ENCODE peak calls at places on chromosomes 2 and 18, in nine cellular contexts. One of them, this sample, is unnamed. For H3K4me1, the result is how much of the 10 kb centered on the place peaks cover.

GRCh38 chr2:240433973-240434727 is 1.3 kb upstream of the GPC1 start:
- DNase-seq in left lung: no peak
- DNase-seq in heart left ventricle: peak
- DNase-seq in stomach: no peak
- DNase-seq in HCT116: peak
- DNase-seq in cardiac muscle cell: peak
- DNase-seq in mammary epithelial cell: peak
- DNase-seq in colonic mucosa: no peak
- DNase-seq in fibroblast of lung: peak
- DNase-seq in this sample: peak

GRCh38 chr18:70261141-70261788 is 27.6 kb upstream of the SOCS6 start:
- DNase-seq in left lung: no peak
- DNase-seq in heart left ventricle: no peak
- DNase-seq in stomach: no peak
- DNase-seq in HCT116: no peak
- DNase-seq in cardiac muscle cell: no peak
- DNase-seq in mammary epithelial cell: no peak
- DNase-seq in colonic mucosa: no peak
- DNase-seq in fibroblast of lung: no peak
- DNase-seq in this sample: no peak

GRCh38 chr2:19674051-19675002 is 227.5 kb downstream of the TTC32 start:
- DNase-seq in left lung: no peak
- DNase-seq in heart left ventricle: no peak
- DNase-seq in stomach: no peak
- DNase-seq in HCT116: no peak
- DNase-seq in cardiac muscle cell: no peak
- DNase-seq in mammary epithelial cell: no peak
- DNase-seq in colonic mucosa: no peak
- DNase-seq in fibroblast of lung: no peak
- DNase-seq in this sample: no peak

GRCh38 chr2:168607992-168608391 is 151.9 kb downstream of the CERS6 start:
- DNase-seq in left lung: no peak
- DNase-seq in heart left ventricle: no peak
- DNase-seq in stomach: no peak
- DNase-seq in HCT116: no peak
- DNase-seq in cardiac muscle cell: peak
- DNase-seq in mammary epithelial cell: peak
- DNase-seq in colonic mucosa: no peak
- DNase-seq in fibroblast of lung: peak
- DNase-seq in this sample: no peak

GRCh38 chr2:11244091-11244826 is 89.0 kb downstream of the SLC66A3 start:
- DNase-seq in left lung: no peak
- DNase-seq in heart left ventricle: no peak
- DNase-seq in stomach: no peak
- DNase-seq in HCT116: no peak
- DNase-seq in cardiac muscle cell: no peak
- DNase-seq in mammary epithelial cell: no peak
- DNase-seq in colonic mucosa: no peak
- DNase-seq in fibroblast of lung: no peak
- DNase-seq in this sample: no peak

GRCh38 chr18:13624563-13625237 is 101.7 kb downstream of the FAM210A start:
- DNase-seq in left lung: no peak
- DNase-seq in heart left ventricle: no peak
- DNase-seq in stomach: no peak
- DNase-seq in HCT116: no peak
- DNase-seq in cardiac muscle cell: no peak
- DNase-seq in mammary epithelial cell: no peak
- DNase-seq in colonic mucosa: no peak
- DNase-seq in fibroblast of lung: no peak
- DNase-seq in this sample: no peak

GRCh38 chr18:32048507-32049091 is 30.0 kb downstream of the RNF125 start:
- DNase-seq in left lung: peak
- DNase-seq in heart left ventricle: peak
- DNase-seq in stomach: no peak
- DNase-seq in HCT116: no peak
- DNase-seq in cardiac muscle cell: peak
- DNase-seq in mammary epithelial cell: no peak
- DNase-seq in colonic mucosa: peak
- DNase-seq in fibroblast of lung: no peak
- DNase-seq in this sample: peak

GRCh38 chr18:46736136-46736535 is 20.7 kb downstream of the ST8SIA5 start:
- DNase-seq in left lung: no peak
- DNase-seq in heart left ventricle: no peak
- DNase-seq in stomach: no peak
- DNase-seq in HCT116: no peak
- DNase-seq in cardiac muscle cell: no peak
- DNase-seq in mammary epithelial cell: no peak
- DNase-seq in colonic mucosa: no peak
- DNase-seq in fibroblast of lung: no peak
- DNase-seq in this sample: no peak

GRCh38 chr2:241692448-241692847 is 5.8 kb upstream of the DTYMK start:
- DNase-seq in left lung: no peak
- DNase-seq in heart left ventricle: no peak
- DNase-seq in stomach: no peak
- DNase-seq in HCT116: no peak
- DNase-seq in cardiac muscle cell: peak
- DNase-seq in mammary epithelial cell: peak
- DNase-seq in colonic mucosa: no peak
- DNase-seq in fibroblast of lung: peak
- DNase-seq in this sample: no peak
- H3K27ac ChIP-seq in left lung: no peak
- H3K27ac ChIP-seq in heart left ventricle: no peak
- H3K27ac ChIP-seq in stomach: no peak
- H3K27ac ChIP-seq in HCT116: no peak
- H3K27ac ChIP-seq in cardiac muscle cell: no peak
- H3K27ac ChIP-seq in mammary epithelial cell: no peak
- H3K27ac ChIP-seq in colonic mucosa: no peak
- H3K27ac ChIP-seq in fibroblast of lung: peak
- H3K27ac ChIP-seq in this sample: no peak

DNA sequence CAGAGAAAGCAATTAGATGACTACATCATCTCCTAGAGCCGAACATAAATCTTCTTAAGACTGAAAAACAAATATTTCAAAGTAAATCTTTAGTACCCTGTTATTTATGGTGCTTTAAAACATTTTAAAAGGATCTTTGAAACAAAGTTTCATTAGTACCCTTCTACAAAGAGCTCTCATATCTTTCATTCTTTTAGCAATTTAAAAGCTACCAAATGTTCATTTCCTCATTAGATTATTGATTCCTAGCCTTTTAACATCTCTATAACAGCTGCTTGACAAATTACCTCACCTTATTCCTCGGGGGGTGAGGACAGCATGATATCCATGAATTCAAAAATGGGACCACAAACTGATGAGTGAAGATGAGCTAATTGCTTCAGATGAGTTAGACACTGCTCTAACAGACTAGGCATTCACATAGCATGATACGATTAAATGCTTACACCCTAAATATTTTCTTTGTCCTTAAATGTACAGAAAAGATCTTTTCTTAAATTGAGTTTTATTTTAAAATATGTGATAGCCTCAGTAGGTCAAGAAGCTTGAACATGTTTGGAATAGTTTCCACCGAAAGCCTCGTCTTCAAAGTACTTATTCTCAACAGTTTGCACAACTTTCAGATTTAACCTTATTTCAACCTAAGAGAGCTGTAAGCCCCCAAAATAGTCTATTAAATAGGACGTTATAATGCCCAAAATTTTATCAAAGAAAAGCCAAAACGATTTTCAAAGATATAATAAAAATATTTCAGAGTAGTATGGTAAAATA is 2.1 kb downstream of the ATAD2B start:
- DNase-seq in left lung: no peak
- DNase-seq in heart left ventricle: no peak
- DNase-seq in stomach: no peak
- DNase-seq in HCT116: no peak
- DNase-seq in cardiac muscle cell: no peak
- DNase-seq in mammary epithelial cell: no peak
- DNase-seq in colonic mucosa: no peak
- DNase-seq in fibroblast of lung: no peak
- DNase-seq in this sample: no peak
- H3K4me1 ChIP-seq in left lung: half or more
- H3K4me1 ChIP-seq in heart left ventricle: under half
- H3K4me1 ChIP-seq in stomach: half or more
- H3K4me1 ChIP-seq in HCT116: under half
- H3K4me1 ChIP-seq in cardiac muscle cell: under half
- H3K4me1 ChIP-seq in mammary epithelial cell: under half
- H3K4me1 ChIP-seq in colonic mucosa: under half
- H3K4me1 ChIP-seq in fibroblast of lung: under half
- H3K4me1 ChIP-seq in this sample: under half

GRCh38 chr2:72952110-72952823 is 34.9 kb downstream of the EMX1 start:
- DNase-seq in left lung: no peak
- DNase-seq in heart left ventricle: no peak
- DNase-seq in stomach: no peak
- DNase-seq in HCT116: no peak
- DNase-seq in cardiac muscle cell: no peak
- DNase-seq in mammary epithelial cell: no peak
- DNase-seq in colonic mucosa: no peak
- DNase-seq in fibroblast of lung: no peak
- DNase-seq in this sample: no peak
- TF ChIP-seq CTCF in left lung: no peak
- TF ChIP-seq CTCF in heart left ventricle: no peak
- TF ChIP-seq CTCF in stomach: no peak
- TF ChIP-seq CTCF in HCT116: peak
- TF ChIP-seq CTCF in cardiac muscle cell: no peak
- TF ChIP-seq CTCF in mammary epithelial cell: peak
- TF ChIP-seq CTCF in colonic mucosa: no peak
- TF ChIP-seq CTCF in fibroblast of lung: no peak
- TF ChIP-seq CTCF in this sample: no peak

GRCh38 chr2:238685713-238686112 is 162.2 kb upstream of the TWIST2 start:
- DNase-seq in left lung: no peak
- DNase-seq in heart left ventricle: no peak
- DNase-seq in stomach: no peak
- DNase-seq in HCT116: no peak
- DNase-seq in cardiac muscle cell: no peak
- DNase-seq in mammary epithelial cell: no peak
- DNase-seq in colonic mucosa: no peak
- DNase-seq in fibroblast of lung: no peak
- DNase-seq in this sample: no peak
- H3K27ac ChIP-seq in left lung: no peak
- H3K27ac ChIP-seq in heart left ventricle: no peak
- H3K27ac ChIP-seq in stomach: no peak
- H3K27ac ChIP-seq in HCT116: no peak
- H3K27ac ChIP-seq in cardiac muscle cell: no peak
- H3K27ac ChIP-seq in mammary epithelial cell: no peak
- H3K27ac ChIP-seq in colonic mucosa: no peak
- H3K27ac ChIP-seq in fibroblast of lung: peak
- H3K27ac ChIP-seq in this sample: peak

GRCh38 chr2:113685471-113685870 is 58.4 kb downstream of the RABL2A start:
- DNase-seq in left lung: no peak
- DNase-seq in heart left ventricle: no peak
- DNase-seq in stomach: no peak
- DNase-seq in HCT116: no peak
- DNase-seq in cardiac muscle cell: no peak
- DNase-seq in mammary epithelial cell: no peak
- DNase-seq in colonic mucosa: no peak
- DNase-seq in fibroblast of lung: peak
- DNase-seq in this sample: no peak
- H3K4me1 ChIP-seq in left lung: under half
- H3K4me1 ChIP-seq in heart left ventricle: under half
- H3K4me1 ChIP-seq in stomach: under half
- H3K4me1 ChIP-seq in HCT116: under half
- H3K4me1 ChIP-seq in cardiac muscle cell: under half
- H3K4me1 ChIP-seq in mammary epithelial cell: under half
- H3K4me1 ChIP-seq in colonic mucosa: under half
- H3K4me1 ChIP-seq in fibroblast of lung: under half
- H3K4me1 ChIP-seq in this sample: under half

GRCh38 chr2:25877431-25878360 is 591 bp downstream of the ASXL2 start:
- DNase-seq in left lung: peak
- DNase-seq in heart left ventricle: peak
- DNase-seq in stomach: peak
- DNase-seq in HCT116: peak
- DNase-seq in cardiac muscle cell: peak
- DNase-seq in mammary epithelial cell: peak
- DNase-seq in colonic mucosa: peak
- DNase-seq in fibroblast of lung: peak
- DNase-seq in this sample: peak

GRCh38 chr2:25881759-25882158 is 3.5 kb upstream of the ASXL2 start:
- DNase-seq in left lung: no peak
- DNase-seq in heart left ventricle: no peak
- DNase-seq in stomach: no peak
- DNase-seq in HCT116: no peak
- DNase-seq in cardiac muscle cell: no peak
- DNase-seq in mammary epithelial cell: no peak
- DNase-seq in colonic mucosa: no peak
- DNase-seq in fibroblast of lung: no peak
- DNase-seq in this sample: no peak

GRCh38 chr2:25879133-25879730 is 945 bp upstream of the ASXL2 start:
- DNase-seq in left lung: no peak
- DNase-seq in heart left ventricle: no peak
- DNase-seq in stomach: no peak
- DNase-seq in HCT116: no peak
- DNase-seq in cardiac muscle cell: peak
- DNase-seq in mammary epithelial cell: peak
- DNase-seq in colonic mucosa: no peak
- DNase-seq in fibroblast of lung: peak
- DNase-seq in this sample: no peak

GRCh38 chr2:25878361-25879132 is at the start of gene ASXL2:
- DNase-seq in left lung: peak
- DNase-seq in heart left ventricle: peak
- DNase-seq in stomach: peak
- DNase-seq in HCT116: peak
- DNase-seq in cardiac muscle cell: peak
- DNase-seq in mammary epithelial cell: peak
- DNase-seq in colonic mucosa: peak
- DNase-seq in fibroblast of lung: peak
- DNase-seq in this sample: peak
- TF ChIP-seq CTCF in left lung: no peak
- TF ChIP-seq CTCF in heart left ventricle: peak
- TF ChIP-seq CTCF in stomach: no peak
- TF ChIP-seq CTCF in HCT116: no peak
- TF ChIP-seq CTCF in cardiac muscle cell: no peak
- TF ChIP-seq CTCF in mammary epithelial cell: peak
- TF ChIP-seq CTCF in colonic mucosa: no peak
- TF ChIP-seq CTCF in fibroblast of lung: no peak
- TF ChIP-seq CTCF in this sample: no peak

This sample was measured in ascending aorta.